ENCODE peak calls at places on chromosomes 5 and 9, in seven cellular contexts. B is coronary artery, L is OCI-LY7, X is K562, Z is stomach, Q is uterus, T is kidney. I is an unnamed sample.

GRCh38 chr9:72526901-72527800 is 5.7 kb downstream of the TMC1 start:
- DNase-seq in B (peak; percentile 75), L (no peak), X (peak; percentile 48), Z (peak; percentile 68), Q (peak; percentile 79), T (peak; percentile 94), I (no peak)

GRCh38 chr5:86688414-86688813 is 70.7 kb downstream of the COX7C start:
- DNase-seq in B (no peak), L (no peak), X (no peak), Z (no peak), Q (no peak), T (no peak), I (no peak)

GRCh38 chr9:88994820-88995180 is 3.5 kb downstream of the S1PR3 start:
- DNase-seq in B (no peak), L (no peak), X (no peak), Z (no peak), Q (no peak), T (no peak), I (no peak)

GRCh38 chr5:34475249-34475966 is 180.7 kb upstream of the RAI14 start:
- DNase-seq in B (no peak), L (no peak), X (no peak), Z (no peak), Q (no peak), T (no peak), I (no peak)

GRCh38 chr5:156888520-156888919 is 38.4 kb downstream of the PPP1R2B start:
- DNase-seq in B (no peak), L (no peak), X (no peak), Z (no peak), Q (no peak), T (no peak), I (no peak)

GRCh38 chr9:37037744-37038640 is 3.9 kb upstream of the PAX5 start:
- DNase-seq in B (no peak), L (peak; percentile 49), X (no peak), Z (no peak), Q (no peak), T (no peak), I (no peak)

GRCh38 chr9:88313364-88314220 is 74.7 kb upstream of the SPIN1 start:
- DNase-seq in B (no peak), L (no peak), X (no peak), Z (no peak), Q (no peak), T (no peak), I (no peak)

GRCh38 chr5:131814990-131815389 is 18.2 kb upstream of the FNIP1 start:
- DNase-seq in B (no peak), L (no peak), X (peak; percentile 52), Z (no peak), Q (no peak), T (no peak), I (no peak)

GRCh38 chr9:115043632-115044031 is 74.3 kb downstream of the TNC start:
- DNase-seq in B (no peak), L (no peak), X (no peak), Z (no peak), Q (no peak), T (no peak), I (no peak)

GRCh38 chr9:137878146-137878941 is 762 bp downstream of the CACNA1B start:
- DNase-seq in B (no peak), L (no peak), X (peak; percentile 32), Z (no peak), Q (no peak), T (no peak), I (peak; percentile 63)

GRCh38 chr5:62152394-62153123 is 153.4 kb upstream of the KIF2A start:
- DNase-seq in B (no peak), L (no peak), X (no peak), Z (no peak), Q (no peak), T (no peak), I (no peak)

GRCh38 chr5:177496111-177497010 is 1.0 kb downstream of the PDLIM7 start:
- DNase-seq in B (peak; percentile 93), L (peak; percentile 54), X (peak; percentile 95), Z (peak; percentile 51), Q (peak; percentile 89), T (peak; percentile 96), I (peak; percentile 71)

GRCh38 chr9:101639301-101639700 is 44.5 kb upstream of the PPP3R2 start:
- DNase-seq in B (no peak), L (no peak), X (no peak), Z (no peak), Q (no peak), T (no peak), I (no peak)

GRCh38 chr9:8871796-8872470 is 1072.4 kb upstream of the DMAC1 start:
- DNase-seq in B (no peak), L (no peak), X (no peak), Z (no peak), Q (no peak), T (no peak), I (no peak)

GRCh38 chr5:31027726-31028125 is 165.8 kb upstream of the CDH6 start:
- DNase-seq in B (no peak), L (no peak), X (no peak), Z (no peak), Q (no peak), T (no peak), I (no peak)

GRCh38 chr9:108397286-108397685 is 458.5 kb downstream of the ACTL7B start:
- DNase-seq in B (no peak), L (no peak), X (no peak), Z (no peak), Q (no peak), T (no peak), I (no peak)

GRCh38 chr9:107809859-107810492 is 320.4 kb upstream of the KLF4 start:
- DNase-seq in B (no peak), L (no peak), X (no peak), Z (no peak), Q (no peak), T (no peak), I (no peak)

GRCh38 chr5:143063175-143063970 is 293.2 kb downstream of the ARHGAP26 start:
- DNase-seq in B (no peak), L (no peak), X (no peak), Z (no peak), Q (peak; percentile 61), T (no peak), I (no peak)

GRCh38 chr9:113990975-113991471 is 87.1 kb downstream of the AMBP start:
- DNase-seq in B (peak; percentile 63), L (no peak), X (no peak), Z (no peak), Q (no peak), T (peak; percentile 70), I (no peak)

GRCh38 chr9:133888048-133888778 is 103.9 kb downstream of the VAV2 start:
- DNase-seq in B (no peak), L (no peak), X (no peak), Z (no peak), Q (no peak), T (no peak), I (peak; percentile 91)
- H3K4me3 ChIP-seq in B (no peak overlapping the region), L (no peak overlapping the region), X (no peak overlapping the region), Z (no peak overlapping the region), Q (no peak overlapping the region), T (no peak overlapping the region), I (peak overlapping the region; percentile 7)

GRCh38 chr9:105445203-105445881 is 2.5 kb upstream of the FSD1L start:
- DNase-seq in B (no peak), L (no peak), X (no peak), Z (no peak), Q (no peak), T (no peak), I (no peak)

GRCh38 chr9:105447386-105447813 is 434 bp upstream of the FSD1L start:
- DNase-seq in B (no peak), L (peak; percentile 8), X (no peak), Z (no peak), Q (no peak), T (no peak), I (peak; percentile 39)

GRCh38 chr9:105449081-105449480 is 1.2 kb downstream of the FSD1L start:
- DNase-seq in B (no peak), L (no peak), X (no peak), Z (no peak), Q (no peak), T (no peak), I (no peak)

GRCh38 chr9:105444130-105444529 is 3.7 kb upstream of the FSD1L start:
- DNase-seq in B (no peak), L (no peak), X (no peak), Z (no peak), Q (no peak), T (no peak), I (no peak)

GRCh38 chr9:105447814-105448812 is at the start of gene FSD1L:
- DNase-seq in B (peak; percentile 93), L (peak; percentile 92), X (peak; percentile 96), Z (peak; percentile 95), Q (peak; percentile 91), T (peak; percentile 97), I (peak; percentile 99)
- H3K27ac ChIP-seq in B (peak within 1 kb of the TSS; percentile 75), L (no peak within 1 kb of the TSS), X (peak within 1 kb of the TSS; percentile 60), Z (peak within 1 kb of the TSS; percentile 78), Q (peak within 1 kb of the TSS; percentile 79), T (no peak within 1 kb of the TSS), I (peak within 1 kb of the TSS; percentile 92)

GRCh38 chr5:167029488-167029887 is 1262.0 kb upstream of the WWC1 start:
- DNase-seq in B (no peak), L (no peak), X (no peak), Z (no peak), Q (no peak), T (no peak), I (no peak)

GRCh38 chr5:167036585-167036984 is 1254.9 kb upstream of the WWC1 start:
- DNase-seq in B (no peak), L (no peak), X (no peak), Z (no peak), Q (no peak), T (no peak), I (no peak)

DNA sequence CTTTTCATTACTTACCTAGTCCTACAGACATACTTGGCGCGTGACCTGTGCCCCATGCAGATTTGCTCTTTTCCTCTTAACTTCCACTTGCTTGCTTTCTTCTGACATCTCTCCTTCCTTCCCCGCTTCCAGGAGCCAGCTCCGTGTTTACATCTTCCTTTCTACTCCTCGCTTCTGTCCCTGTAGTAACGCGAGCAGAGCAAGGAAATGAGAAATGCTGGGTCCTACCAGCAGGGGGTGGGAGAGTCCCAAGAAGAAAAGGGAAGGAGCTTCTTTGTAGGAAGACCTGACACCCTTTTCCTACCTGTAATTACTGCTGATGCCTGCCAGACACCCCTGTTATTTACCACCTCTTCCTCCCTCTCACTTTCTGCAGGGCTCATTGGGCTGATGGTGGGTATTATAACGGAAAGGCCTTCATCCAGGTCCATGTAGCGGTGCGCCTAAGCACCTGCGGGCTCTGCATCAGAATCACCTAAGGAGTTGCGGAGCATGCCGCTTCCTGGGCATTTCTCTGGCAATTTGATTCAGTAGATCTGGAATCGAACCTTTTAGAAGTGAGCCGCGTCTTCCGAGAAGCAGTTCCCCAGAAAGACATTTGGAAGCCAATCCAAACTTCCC is 1260.8 kb upstream of the WWC1 start:
- DNase-seq in B (no peak), L (no peak), X (peak; percentile 1), Z (no peak), Q (no peak), T (no peak), I (peak; percentile 58)
- TF ChIP-seq CTCF in B (no peak), L (peak; percentile 20), X (no peak), Z (no peak), Q (no peak), T (peak; percentile 25), I (peak; percentile 67)

DNA sequence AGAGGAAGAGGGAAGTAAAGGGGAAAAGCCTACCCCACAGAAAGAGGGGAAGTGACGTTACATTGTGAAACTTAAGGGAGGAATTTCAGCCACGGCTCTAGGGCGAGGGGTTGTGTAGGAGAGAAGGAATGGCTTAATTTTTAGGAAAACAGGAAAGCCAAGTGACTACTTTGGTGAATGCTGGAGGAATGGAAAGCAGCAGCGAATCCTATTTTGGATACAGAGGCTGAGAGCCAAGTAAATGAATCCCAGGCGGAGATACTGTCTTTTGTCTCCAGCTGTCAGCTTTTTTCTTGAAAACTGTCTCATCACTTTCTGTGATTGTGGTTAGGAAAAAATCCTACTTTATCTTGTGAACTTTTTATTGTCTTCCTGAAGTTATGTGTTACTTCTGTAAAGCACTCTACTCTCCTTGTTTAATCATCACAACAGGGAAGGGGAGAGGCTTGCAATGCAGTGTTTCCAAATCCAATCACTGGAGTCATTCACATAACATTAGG is 188.4 kb downstream of the TSSK1B start:
- DNase-seq in B (no peak), L (no peak), X (no peak), Z (no peak), Q (peak; percentile 41), T (no peak), I (no peak)
- H3K4me3 ChIP-seq in B (peak overlapping the region; percentile 33), L (no peak overlapping the region), X (no peak overlapping the region), Z (no peak overlapping the region), Q (peak overlapping the region; percentile 0), T (peak overlapping the region; percentile 22), I (no peak overlapping the region)